ENCODE peak calls at places on chromosomes 5 and 9, in nine cellular contexts. V, F, S, G, J, T, O, U and K are unnamed samples.
A peak's percentile ranks its signal among the peaks of the same experiment; 100 is the strongest.

GRCh38 chr5:179731791-179732411 is 721 bp upstream of the MAML1 start:
- DNase-seq in V (peak; percentile 11), F (no peak), S (peak; percentile 62), G (peak; percentile 87), J (no peak), T (peak; percentile 81), O (peak; percentile 45), U (no peak), K (no peak)

GRCh38 chr5:38078161-38078560 is 180.2 kb upstream of the EGFLAM start:
- DNase-seq in V (no peak), F (no peak), S (no peak), G (peak; percentile 6), J (no peak), T (peak; percentile 16), O (no peak), U (no peak), K (no peak)

GRCh38 chr5:14129123-14129522 is 14.0 kb upstream of the TRIO start:
- DNase-seq in V (no peak), F (no peak), S (no peak), G (no peak), J (no peak), T (no peak), O (no peak), U (no peak), K (no peak)

GRCh38 chr9:120528834-120529233 is 51.1 kb downstream of the CDK5RAP2 start:
- DNase-seq in V (no peak), F (no peak), S (no peak), G (no peak), J (no peak), T (no peak), O (no peak), U (no peak), K (no peak)

GRCh38 chr9:80467632-80468031 is 895.9 kb downstream of the TLE4 start:
- DNase-seq in V (peak; percentile 19), F (no peak), S (no peak), G (peak; percentile 38), J (no peak), T (no peak), O (no peak), U (no peak), K (no peak)

GRCh38 chr5:158499680-158499998 is 600.1 kb downstream of the EBF1 start:
- DNase-seq in V (no peak), F (no peak), S (no peak), G (no peak), J (no peak), T (no peak), O (no peak), U (no peak), K (no peak)

GRCh38 chr5:59813761-59814562 is 79.6 kb downstream of the PDE4D start:
- DNase-seq in V (no peak), F (peak; percentile 80), S (no peak), G (peak; percentile 56), J (peak; percentile 24), T (peak; percentile 67), O (no peak), U (no peak), K (no peak)

GRCh38 chr5:139383275-139383992 is at the start of gene SLC23A1:
- DNase-seq in V (no peak), F (peak; percentile 69), S (no peak), G (no peak), J (no peak), T (peak; percentile 49), O (no peak), U (no peak), K (no peak)

GRCh38 chr5:76701298-76701697 is 14.6 kb upstream of the F2R start:
- DNase-seq in V (no peak), F (peak; percentile 71), S (no peak), G (peak; percentile 97), J (no peak), T (peak; percentile 87), O (no peak), U (no peak), K (no peak)

GRCh38 chr9:110142868-110143866 is 64.8 kb downstream of the C9orf152 start:
- DNase-seq in V (no peak), F (peak; percentile 51), S (no peak), G (no peak), J (no peak), T (no peak), O (no peak), U (no peak), K (no peak)

GRCh38 chr5:2675548-2675947 is 75.9 kb downstream of the IRX2 start:
- DNase-seq in V (no peak), F (no peak), S (no peak), G (no peak), J (no peak), T (no peak), O (no peak), U (no peak), K (no peak)

GRCh38 chr9:1994180-1994579 is 21.0 kb upstream of the SMARCA2 start:
- DNase-seq in V (no peak), F (no peak), S (no peak), G (no peak), J (no peak), T (no peak), O (no peak), U (no peak), K (no peak)

GRCh38 chr9:86368871-86369521 is 14.8 kb upstream of the TUT7 start:
- DNase-seq in V (no peak), F (no peak), S (no peak), G (peak; percentile 97), J (no peak), T (peak; percentile 56), O (no peak), U (no peak), K (no peak)

GRCh38 chr5:132263548-132264261 is 6.2 kb downstream of the PDLIM4 start:
- DNase-seq in V (no peak), F (peak; percentile 53), S (no peak), G (peak; percentile 68), J (no peak), T (peak; percentile 62), O (peak; percentile 63), U (no peak), K (no peak)
- TF ChIP-seq CTCF in V (no peak), F (no peak), S (no peak), G (no peak), J (no peak), T (peak; percentile 29), O (peak; percentile 27), U (no peak), K (no peak)

GRCh38 chr5:171412186-171412585 is 7.3 kb upstream of the FGF18 start:
- DNase-seq in V (no peak), F (no peak), S (no peak), G (no peak), J (no peak), T (no peak), O (no peak), U (no peak), K (no peak)

GRCh38 chr5:171418316-171418981 is 998 bp upstream of the FGF18 start:
- DNase-seq in V (peak; percentile 85), F (peak; percentile 85), S (peak; percentile 89), G (peak; percentile 70), J (peak; percentile 87), T (no peak), O (peak; percentile 11), U (peak; percentile 80), K (peak; percentile 16)

GRCh38 chr5:171413153-171413910 is 6.1 kb upstream of the FGF18 start:
- DNase-seq in V (no peak), F (no peak), S (no peak), G (no peak), J (no peak), T (no peak), O (no peak), U (no peak), K (no peak)

GRCh38 chr5:171416160-171417049 is 3.0 kb upstream of the FGF18 start:
- DNase-seq in V (no peak), F (no peak), S (no peak), G (no peak), J (no peak), T (no peak), O (no peak), U (no peak), K (no peak)

DNA sequence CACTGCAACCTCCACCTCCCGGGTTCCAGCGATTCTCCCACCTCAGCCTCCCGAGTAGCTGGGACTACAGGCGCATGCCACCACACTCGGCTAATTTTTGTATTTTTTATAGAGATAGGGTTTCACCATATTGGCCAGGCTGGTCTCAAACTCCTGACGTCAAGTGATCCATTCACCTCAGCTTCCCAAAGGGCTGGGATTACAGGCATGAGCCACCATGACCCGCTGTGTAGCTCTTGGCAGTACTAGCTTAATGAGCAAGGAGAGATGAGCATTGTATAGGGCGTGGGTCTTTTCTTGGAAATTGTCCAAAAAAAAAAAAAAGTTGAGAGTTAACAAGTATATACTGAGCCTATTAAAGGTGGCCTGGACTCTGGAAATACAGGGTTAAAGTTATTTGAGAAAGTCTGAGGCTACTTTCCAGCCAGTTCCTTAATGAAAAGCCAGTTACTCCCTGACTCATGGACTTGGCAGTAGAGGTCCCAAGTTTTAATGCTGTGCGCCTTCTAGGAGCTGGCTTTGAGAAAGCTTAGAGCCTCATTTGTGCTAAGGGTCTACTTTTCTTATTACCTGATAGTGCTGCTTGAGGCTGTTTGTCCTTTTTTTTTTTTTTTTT is 4.2 kb upstream of the FGF18 start:
- DNase-seq in V (no peak), F (no peak), S (no peak), G (no peak), J (no peak), T (no peak), O (no peak), U (no peak), K (no peak)
- TF ChIP-seq CTCF in V (no peak), F (no peak), S (no peak), G (no peak), J (no peak), T (no peak), O (no peak), U (no peak), K (no peak)

DNA sequence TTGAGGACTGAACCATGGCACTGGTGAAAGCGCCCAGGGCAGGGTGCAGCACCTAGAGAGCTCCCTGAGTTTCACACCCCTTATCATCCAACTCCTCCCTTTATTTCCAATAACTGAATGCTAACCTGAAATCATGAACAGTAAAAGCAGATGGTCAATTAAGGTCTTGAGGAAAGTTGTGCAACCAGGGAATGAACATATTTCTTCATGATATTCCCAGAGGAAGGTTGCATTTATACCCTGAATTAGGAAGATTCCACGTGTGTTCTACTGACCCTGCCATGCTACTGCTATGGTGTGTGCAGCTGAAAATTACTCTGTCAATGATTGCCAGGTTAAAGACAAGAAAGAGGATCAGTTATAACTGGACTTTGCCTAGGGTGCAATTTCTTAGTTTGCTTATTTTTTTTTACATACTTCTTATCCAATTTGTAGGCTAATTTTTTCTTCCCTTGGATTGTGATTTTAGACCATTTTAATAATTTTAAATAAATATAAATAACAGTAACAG is 319.8 kb downstream of the SEMA5A start:
- DNase-seq in V (no peak), F (no peak), S (no peak), G (no peak), J (no peak), T (no peak), O (no peak), U (no peak), K (no peak)
- TF ChIP-seq CTCF in V (no peak), F (no peak), S (no peak), G (no peak), J (no peak), T (no peak), O (no peak), U (no peak), K (no peak)

DNA sequence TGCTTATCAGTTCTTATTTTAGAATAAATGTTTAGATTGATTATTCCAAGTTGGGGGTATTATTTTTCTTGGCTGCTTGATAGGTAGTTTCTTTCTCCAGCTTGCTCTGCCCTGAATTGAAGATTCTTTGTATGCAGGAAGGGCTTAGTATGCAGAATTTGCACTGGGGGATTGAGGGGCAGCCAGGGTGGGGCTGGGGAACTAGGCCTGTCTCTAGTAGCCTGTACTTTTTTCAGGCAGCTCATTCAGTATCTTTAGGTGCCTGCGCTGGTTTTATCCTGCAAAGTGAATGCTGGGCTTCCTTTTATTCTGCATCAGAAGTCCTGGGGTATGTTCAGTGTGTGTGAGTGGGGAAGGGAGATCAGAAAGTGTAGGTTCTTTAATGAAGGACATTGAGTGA is 228.3 kb upstream of the ELL2 start:
- DNase-seq in V (no peak), F (no peak), S (no peak), G (no peak), J (no peak), T (no peak), O (no peak), U (no peak), K (no peak)
- TF ChIP-seq CTCF in V (no peak), F (no peak), S (no peak), G (no peak), J (no peak), T (no peak), O (no peak), U (no peak), K (no peak)